ENCODE peak calls at places on chromosome 1, in six cellular contexts. L is breast epithelium, E is A549, J is NB4, S is transverse colon, P is esophagus squamous epithelium. C is an unnamed sample.

GRCh38 chr1:31548518-31548898 is 27.8 kb upstream of the TINAGL1 start:
- DNase-seq in L (peak; percentile 52), E (no peak), J (no peak), S (peak; percentile 37), P (no peak), C (no peak)

GRCh38 chr1:92030701-92031107 is 919 bp downstream of the EPHX4 start:
- DNase-seq in L (no peak), E (no peak), J (peak; percentile 65), S (no peak), P (no peak), C (no peak)

GRCh38 chr1:70518106-70518505 is 107.0 kb downstream of the CTH start:
- DNase-seq in L (no peak), E (no peak), J (no peak), S (no peak), P (no peak), C (peak; percentile 35)

GRCh38 chr1:79133703-79134258 is 127.3 kb upstream of the ADGRL4 start:
- DNase-seq in L (no peak), E (no peak), J (no peak), S (no peak), P (no peak), C (no peak)

GRCh38 chr1:26166719-26167281 is 2.0 kb downstream of the C1orf232 start:
- DNase-seq in L (no peak), E (no peak), J (no peak), S (no peak), P (no peak), C (no peak)

GRCh38 chr1:172638885-172639831 is 19.7 kb upstream of the FASLG start:
- DNase-seq in L (peak; percentile 21), E (peak; percentile 51), J (no peak), S (no peak), P (no peak), C (no peak)

GRCh38 chr1:175725684-175726083 is 17.7 kb downstream of the TNR start:
- DNase-seq in L (no peak), E (no peak), J (peak; percentile 45), S (no peak), P (no peak), C (peak; percentile 65)

GRCh38 chr1:9061949-9062555 is 7.4 kb downstream of the SLC2A5 start:
- DNase-seq in L (no peak), E (no peak), J (no peak), S (no peak), P (no peak), C (no peak)

GRCh38 chr1:160615660-160616059 is 31.2 kb downstream of the SLAMF1 start:
- DNase-seq in L (no peak), E (no peak), J (no peak), S (no peak), P (no peak), C (no peak)

GRCh38 chr1:213492161-213493041 is 441.4 kb downstream of the RPS6KC1 start:
- DNase-seq in L (no peak), E (no peak), J (no peak), S (no peak), P (no peak), C (no peak)

GRCh38 chr1:164602480-164603093 is 43.6 kb downstream of the PBX1 start:
- DNase-seq in L (peak; percentile 79), E (no peak), J (no peak), S (peak; percentile 56), P (no peak), C (peak; percentile 3)

GRCh38 chr1:234530641-234531040 is 51.7 kb upstream of the TARBP1 start:
- DNase-seq in L (no peak), E (no peak), J (no peak), S (no peak), P (no peak), C (no peak)

GRCh38 chr1:234533975-234534876 is 55.2 kb upstream of the TARBP1 start:
- DNase-seq in L (peak; percentile 97), E (no peak), J (no peak), S (peak; percentile 80), P (no peak), C (no peak)

GRCh38 chr1:234533034-234533571 is 54.1 kb upstream of the TARBP1 start:
- DNase-seq in L (peak; percentile 60), E (no peak), J (no peak), S (peak; percentile 47), P (no peak), C (no peak)

GRCh38 chr1:234531181-234532132 is 52.5 kb upstream of the TARBP1 start:
- DNase-seq in L (peak; percentile 82), E (no peak), J (no peak), S (peak; percentile 44), P (no peak), C (no peak)

GRCh38 chr1:234532511-234532922 is 53.5 kb upstream of the TARBP1 start:
- DNase-seq in L (peak; percentile 79), E (no peak), J (peak; percentile 50), S (peak; percentile 46), P (no peak), C (peak; percentile 44)
- TF ChIP-seq POLR2A in L (no peak), E (no peak), J (no peak), S (no peak), P (no peak), C (no peak)

GRCh38 chr1:32622806-32623694 is 27.3 kb downstream of the ZBTB8OS start:
- DNase-seq in L (no peak), E (no peak), J (no peak), S (no peak), P (no peak), C (no peak)
- TF ChIP-seq POLR2A in L (no peak), E (no peak), J (no peak), S (no peak), P (no peak), C (no peak)

DNA sequence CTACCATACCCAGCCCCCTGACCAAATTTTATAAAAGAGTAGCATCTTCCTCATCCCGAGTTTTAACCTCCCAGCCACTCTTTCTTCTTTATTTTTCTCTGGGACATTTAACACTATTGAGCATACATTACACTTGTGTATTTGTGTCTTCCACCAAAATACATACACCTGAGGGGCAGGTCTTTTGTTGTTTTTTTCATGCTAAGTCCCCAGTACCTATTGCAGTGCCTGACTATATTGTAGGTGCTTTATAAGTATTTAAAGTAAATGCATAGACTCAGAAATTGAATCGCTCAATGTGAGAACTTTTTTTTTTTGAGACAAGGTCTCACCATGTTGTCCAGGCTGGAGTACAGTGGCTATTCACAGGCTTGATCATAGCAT is 7.8 kb upstream of the SEMA4A start:
- DNase-seq in L (no peak), E (no peak), J (no peak), S (no peak), P (no peak), C (no peak)
- TF ChIP-seq POLR2A in L (no peak), E (no peak), J (no peak), S (no peak), P (no peak), C (no peak)

GRCh38 chr1:1157914-1158710 is 15.6 kb upstream of the TTLL10 start:
- DNase-seq in L (peak; percentile 69), E (no peak), J (peak; percentile 46), S (peak; percentile 86), P (no peak), C (peak; percentile 31)
- TF ChIP-seq POLR2A in L (no peak), E (no peak), J (no peak), S (no peak), P (no peak), C (no peak)